ENCODE peak calls at places on chromosomes 3 and 15, in five cellular contexts. Z, X, F, N and P are unnamed samples.

GRCh38 chr15:91970142-91970541 is 116.6 kb downstream of the SLCO3A1 start:
- DNase-seq in N (peak; percentile 60), F (no peak), X (no peak), Z (no peak), P (no peak)

GRCh38 chr3:60246361-60246760 is 1004.9 kb downstream of the FHIT start:
- DNase-seq in X (no peak), Z (no peak), N (no peak), F (no peak), P (no peak)

GRCh38 chr15:73709671-73710070 is 25.5 kb downstream of the CD276 start:
- DNase-seq in F (no peak), X (no peak), Z (no peak), N (no peak), P (no peak)

GRCh38 chr3:60140160-60140559 is 1090.3 kb upstream of the CFAP20DC start:
- DNase-seq in Z (no peak), X (no peak), N (no peak), F (no peak), P (no peak)

GRCh38 chr3:117752984-117753717 is 1043.6 kb downstream of the TUSC7 start:
- DNase-seq in Z (no peak), X (no peak), F (no peak), N (peak; percentile 90), P (no peak)

GRCh38 chr15:36133686-36134085 is 445.7 kb upstream of the CDIN1 start:
- DNase-seq in Z (no peak), N (peak; percentile 53), F (no peak), X (no peak), P (no peak)

GRCh38 chr3:23662079-23662617 is 143.6 kb upstream of the UBE2E1 start:
- DNase-seq in N (peak; percentile 45), Z (no peak), F (no peak), X (no peak), P (no peak)

GRCh38 chr3:76470285-76470684 is 569.6 kb upstream of the ROBO2 start:
- DNase-seq in F (no peak), X (no peak), N (peak; percentile 95), Z (no peak), P (no peak)

GRCh38 chr3:116302087-116302747 is 143.1 kb downstream of the LSAMP start:
- DNase-seq in X (no peak), N (peak; percentile 41), Z (no peak), F (no peak), P (no peak)

GRCh38 chr3:154428369-154429206 is 1.4 kb downstream of the GPR149 start:
- DNase-seq in F (peak; percentile 18), N (no peak), X (no peak), Z (no peak), P (no peak)

GRCh38 chr3:176861137-176861536 is 336.1 kb downstream of the TBL1XR1 start:
- DNase-seq in N (peak; percentile 4), Z (no peak), X (no peak), F (no peak), P (no peak)

GRCh38 chr3:145286937-145287336 is 874.0 kb downstream of the PLOD2 start:
- DNase-seq in F (no peak), N (no peak), Z (no peak), X (no peak), P (no peak)

GRCh38 chr3:197151562-197151961 is 121.9 kb upstream of the MELTF start:
- DNase-seq in X (no peak), F (no peak), Z (no peak), N (peak; percentile 78), P (peak; percentile 37)

GRCh38 chr3:133426721-133427120 is 26.9 kb downstream of the BFSP2 start:
- DNase-seq in F (no peak), Z (no peak), N (peak; percentile 86), X (no peak), P (no peak)

DNA sequence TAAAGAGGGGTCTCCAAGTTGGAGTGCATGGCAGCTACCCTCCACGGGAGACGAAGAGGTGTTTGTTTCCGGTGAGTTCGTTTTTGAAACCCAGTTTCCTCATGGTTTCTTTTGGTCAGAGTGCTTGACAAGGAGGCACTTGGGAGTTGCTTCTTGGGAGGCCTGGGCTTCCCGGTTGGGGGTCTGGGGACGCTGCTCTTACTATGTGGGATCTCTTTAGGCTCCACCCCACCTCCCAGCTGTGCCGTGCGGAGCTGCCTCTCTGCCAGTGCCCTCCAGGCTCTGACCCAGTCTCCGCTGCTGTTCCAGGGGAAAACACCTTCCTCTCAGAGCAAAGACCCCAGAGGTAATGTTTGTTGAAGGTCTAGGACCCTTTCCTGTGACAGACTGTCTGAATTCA is 29.6 kb downstream of the KIF7 start:
- DNase-seq in Z (no peak), N (no peak), X (no peak), F (no peak), P (no peak)
- TF ChIP-seq POLR2A in Z (no peak), N (no peak), X (no peak), F (no peak), P (no peak)

DNA sequence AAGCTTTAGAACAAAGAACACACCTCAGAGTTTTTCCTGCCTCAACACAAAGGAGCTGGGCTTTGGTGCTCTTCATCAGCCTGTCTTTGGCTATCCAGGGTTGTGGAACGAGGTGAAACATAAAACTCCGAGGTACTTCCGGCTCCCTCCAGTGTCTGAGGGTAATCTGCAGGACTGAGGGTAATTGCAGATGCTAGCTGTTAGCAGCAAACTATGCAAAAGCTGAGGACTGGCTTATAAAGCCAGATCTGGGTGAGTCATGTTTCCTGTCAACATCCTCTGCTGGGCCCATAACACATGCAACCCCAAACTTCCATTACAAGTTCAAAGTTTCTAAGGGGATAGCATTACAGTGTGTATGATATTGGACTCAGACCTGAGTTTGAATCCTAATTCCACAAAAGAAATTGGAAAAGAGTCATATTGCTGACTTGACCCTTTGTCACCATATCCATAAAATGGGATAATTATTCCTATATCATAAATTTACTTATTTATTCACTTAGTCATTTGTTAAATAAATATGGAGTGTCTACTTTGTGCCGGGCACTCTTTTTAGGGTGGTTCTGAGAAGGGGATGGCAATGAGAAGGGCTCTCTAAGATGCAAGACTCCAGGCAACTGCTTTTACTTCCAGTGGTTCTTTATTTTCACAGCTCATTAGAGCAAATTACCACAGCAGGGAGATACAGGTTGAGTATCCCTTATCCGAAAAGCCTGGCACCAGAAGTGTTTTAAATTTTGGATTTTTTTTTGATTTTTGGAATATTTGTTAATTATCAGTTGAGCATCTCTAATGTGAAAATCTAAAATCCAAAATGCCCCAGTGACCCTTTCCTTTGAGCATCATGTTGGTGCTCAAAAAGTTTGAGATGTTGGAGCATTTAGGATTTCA is 9.5 kb upstream of the TRIM69 start:
- DNase-seq in Z (peak; percentile 52), X (peak; percentile 58), F (peak; percentile 18), N (peak; percentile 94), P (peak; percentile 14)
- TF ChIP-seq POLR2A in Z (peak; percentile 98), X (peak; percentile 27), F (no peak), N (peak; percentile 95), P (no peak)

GRCh38 chr3:123584284-123584987 is 417 bp downstream of the HACD2 start:
- DNase-seq in Z (no peak), X (peak; percentile 13), F (peak; percentile 67), N (no peak), P (peak; percentile 66)

GRCh38 chr3:123584988-123585937 is at the start of gene HACD2:
- DNase-seq in F (peak; percentile 98), X (peak; percentile 77), Z (peak; percentile 95), N (peak; percentile 97), P (peak; percentile 98)

GRCh38 chr3:123586966-123587365 is 2.1 kb upstream of the HACD2 start:
- DNase-seq in X (no peak), F (no peak), N (peak; percentile 40), Z (no peak), P (no peak)

GRCh38 chr3:123587399-123587798 is 2.5 kb upstream of the HACD2 start:
- DNase-seq in N (no peak), X (no peak), F (no peak), Z (no peak), P (no peak)

DNA sequence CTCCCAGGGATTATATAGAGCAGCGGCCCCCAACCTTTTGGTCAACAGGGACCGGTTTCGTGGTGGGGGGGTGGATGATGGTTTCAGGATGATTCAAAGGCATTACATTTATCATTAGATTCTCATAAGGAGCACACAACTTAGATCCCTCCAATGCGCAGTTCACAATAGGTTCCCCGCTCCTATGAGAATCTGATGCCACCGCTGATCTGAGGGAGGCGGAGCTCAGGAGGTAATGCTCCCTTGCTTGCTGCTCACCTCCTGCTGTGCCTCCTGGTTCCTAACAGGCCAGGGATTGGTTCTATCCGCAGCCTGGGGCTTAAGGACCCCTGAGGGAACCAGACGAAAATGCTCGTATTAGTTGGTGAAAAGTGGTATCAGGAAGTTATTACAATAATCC is 1.3 kb upstream of the HACD2 start:
- DNase-seq in N (no peak), Z (peak; percentile 67), X (no peak), F (peak; percentile 58), P (peak; percentile 35)
- TF ChIP-seq POLR2A in N (no peak), Z (no peak), X (no peak), F (no peak), P (no peak)

GRCh38 chr3:184377882-184378445 is at the start of gene THPO:
- DNase-seq in N (no peak), F (no peak), Z (no peak), X (no peak), P (peak; percentile 74)
- TF ChIP-seq POLR2A in N (no peak), F (no peak), Z (no peak), X (no peak), P (no peak)

GRCh38 chr15:90001062-90001682 is at the start of gene ZNF710:
- DNase-seq in Z (no peak), X (peak; percentile 39), F (peak; percentile 66), N (peak; percentile 66), P (peak; percentile 45)
- TF ChIP-seq POLR2A in Z (peak; percentile 6), X (peak; percentile 38), F (no peak), N (no peak), P (peak; percentile 15)

GRCh38 chr3:158640646-158641045 is 3.7 kb upstream of the GFM1 start:
- DNase-seq in X (no peak), Z (no peak), F (peak; percentile 25), N (no peak), P (no peak)

GRCh38 chr3:158642005-158642404 is 2.3 kb upstream of the GFM1 start:
- DNase-seq in Z (no peak), F (no peak), X (no peak), N (no peak), P (no peak)

GRCh38 chr3:158642474-158643210 is 1.7 kb upstream of the GFM1 start:
- DNase-seq in N (no peak), F (peak; percentile 74), X (no peak), Z (no peak), P (no peak)

GRCh38 chr3:158649791-158650190 is 5.5 kb downstream of the GFM1 start:
- DNase-seq in X (no peak), N (no peak), F (no peak), Z (no peak), P (no peak)

DNA sequence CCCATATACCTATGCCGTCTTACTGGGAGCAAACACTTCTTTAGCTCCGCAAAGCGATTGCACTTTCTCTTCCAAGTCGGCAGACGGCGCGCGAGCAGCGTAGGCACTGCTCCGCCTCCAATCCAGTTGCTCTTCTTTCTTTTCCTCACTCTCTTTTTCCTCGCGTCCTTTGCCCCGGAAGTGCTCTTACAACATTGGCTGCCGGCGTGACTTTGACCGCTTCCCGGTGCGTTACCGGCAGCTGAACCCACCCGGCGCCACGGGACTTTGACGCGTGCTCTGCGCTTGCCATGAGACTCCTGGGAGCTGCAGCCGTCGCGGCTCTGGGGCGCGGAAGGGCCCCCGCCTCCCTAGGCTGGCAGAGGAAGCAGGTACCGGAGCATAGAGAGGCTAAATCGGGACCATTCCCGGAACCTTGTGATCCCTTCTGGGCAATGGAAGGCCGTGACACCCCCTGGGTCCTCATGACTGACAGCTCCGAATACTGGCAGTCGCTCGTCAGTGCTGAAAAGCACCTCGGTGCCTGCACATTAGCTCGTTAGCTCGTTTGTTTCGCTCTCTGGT is at the start of gene GFM1:
- DNase-seq in N (peak; percentile 94), Z (peak; percentile 93), X (peak; percentile 74), F (peak; percentile 98), P (peak; percentile 92)
- TF ChIP-seq POLR2A in N (peak; percentile 80), Z (no peak), X (peak; percentile 69), F (no peak), P (peak; percentile 30)